ENCODE peak calls at places on chromosome 21, in four cellular contexts. E is astrocyte; Z is CD8-positive, alpha-beta T cell; T is GM23338. K is an unnamed sample.

GRCh38 chr21:18716578-18717138 is 313.1 kb upstream of the TMPRSS15 start:
- DNase-seq in E (no peak), Z (no peak), T (no peak), K (peak)

GRCh38 chr21:16794944-16795343 is 717.9 kb upstream of the CXADR start:
- DNase-seq in E (peak), Z (no peak), T (no peak), K (no peak)

GRCh38 chr21:36511484-36512227 is 31.7 kb upstream of the CLDN14 start:
- DNase-seq in E (no peak), Z (no peak), T (no peak), K (no peak)

GRCh38 chr21:25369524-25370300 is 237.6 kb downstream of the MRPL39 start:
- DNase-seq in E (peak), Z (no peak), T (no peak), K (peak)

GRCh38 chr21:32472890-32473765 is 60.6 kb downstream of the EVA1C start:
- DNase-seq in E (no peak), Z (no peak), T (no peak), K (no peak)

GRCh38 chr21:36059823-36060158 is 535 bp downstream of the SETD4 start:
- DNase-seq in E (no peak), Z (no peak), T (no peak), K (no peak)

GRCh38 chr21:33948096-33948950 is 32.7 kb upstream of the ATP5PO start:
- DNase-seq in E (peak), Z (peak), T (peak), K (peak)

GRCh38 chr21:34076835-34077234 is 3.5 kb downstream of the MRPS6 start:
- DNase-seq in E (no peak), Z (no peak), T (no peak), K (no peak)

GRCh38 chr21:42956824-42957632 is 17.3 kb upstream of the PKNOX1 start:
- DNase-seq in E (no peak), Z (no peak), T (peak), K (no peak)

GRCh38 chr21:33374080-33374873 is 28.9 kb upstream of the IFNGR2 start:
- DNase-seq in E (peak), Z (peak), T (peak), K (peak)

GRCh38 chr21:42799516-42799915 is 79.8 kb downstream of the WDR4 start:
- DNase-seq in E (no peak), Z (no peak), T (no peak), K (no peak)

GRCh38 chr21:36065497-36066036 is 4.3 kb upstream of the CBR1 start:
- DNase-seq in E (peak), Z (no peak), T (no peak), K (peak)

GRCh38 chr21:17802568-17802967 is 16.6 kb downstream of the C21orf91 start:
- DNase-seq in E (peak), Z (no peak), T (no peak), K (peak)

GRCh38 chr21:36310016-36310415 is 10.0 kb upstream of the MORC3 start:
- DNase-seq in E (no peak), Z (no peak), T (no peak), K (no peak)

GRCh38 chr21:34018185-34018584 is 55.2 kb upstream of the MRPS6 start:
- DNase-seq in E (no peak), Z (no peak), T (no peak), K (no peak)

GRCh38 chr21:16084776-16085364 is 355.1 kb downstream of the USP25 start:
- DNase-seq in E (peak), Z (no peak), T (no peak), K (no peak)

GRCh38 chr21:35911412-35912191 is 148.7 kb downstream of the SETD4 start:
- DNase-seq in E (no peak), Z (no peak), T (no peak), K (no peak)

GRCh38 chr21:31548688-31549087 is 110.8 kb upstream of the SOD1 start:
- DNase-seq in E (no peak), Z (no peak), T (no peak), K (no peak)

GRCh38 chr21:34822957-34823356 is 154.2 kb downstream of the CLIC6 start:
- DNase-seq in E (peak), Z (no peak), T (no peak), K (no peak)

GRCh38 chr21:25313891-25314646 is 293.2 kb downstream of the MRPL39 start:
- DNase-seq in E (peak), Z (no peak), T (no peak), K (peak)

GRCh38 chr21:33761104-33762036 is 119.1 kb downstream of the ITSN1 start:
- DNase-seq in E (peak), Z (no peak), T (no peak), K (peak)

GRCh38 chr21:36010801-36011200 is 49.5 kb downstream of the SETD4 start:
- DNase-seq in E (no peak), Z (no peak), T (no peak), K (no peak)

GRCh38 chr21:38487906-38488639 is 10.2 kb downstream of the ERG start:
- DNase-seq in E (no peak), Z (no peak), T (no peak), K (no peak)

GRCh38 chr21:36615274-36615964 is 83.5 kb upstream of the SIM2 start:
- DNase-seq in E (no peak), Z (no peak), T (peak), K (peak)

DNA sequence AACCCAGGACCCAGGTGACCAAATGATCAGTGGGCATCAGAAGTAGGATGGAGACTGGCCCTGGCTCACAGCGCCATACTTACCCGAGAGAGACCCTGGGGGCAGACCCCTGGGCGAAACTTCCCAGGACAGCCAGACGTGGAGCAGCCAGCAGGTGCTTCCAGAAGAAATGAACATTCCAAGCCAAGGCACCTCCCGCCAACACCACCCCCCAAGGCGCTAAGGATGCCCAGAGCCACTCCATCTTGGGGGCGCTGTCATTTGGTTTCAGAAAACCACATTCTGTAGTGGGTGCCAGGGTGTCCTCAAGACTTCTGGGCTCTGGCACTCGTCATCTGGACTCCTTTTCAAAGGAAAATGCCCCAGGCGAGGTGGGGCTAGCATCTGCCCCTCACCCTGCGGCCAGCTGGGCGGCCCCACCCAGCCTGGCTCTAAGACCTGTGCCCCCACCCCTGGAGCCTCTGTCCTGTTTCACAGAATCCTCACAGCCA is 98.8 kb downstream of the RIPK4 start:
- DNase-seq in E (no peak), Z (no peak), T (no peak), K (no peak)
- H3K27ac ChIP-seq in E (no peak), Z (no peak), T (no peak), K (no peak)

GRCh38 chr21:14584357-14585095 is 38.4 kb upstream of the SAMSN1 start:
- DNase-seq in E (no peak), Z (no peak), T (no peak), K (no peak)
- TF ChIP-seq CTCF in E (no peak), Z (no peak), T (no peak), K (no peak)

DNA sequence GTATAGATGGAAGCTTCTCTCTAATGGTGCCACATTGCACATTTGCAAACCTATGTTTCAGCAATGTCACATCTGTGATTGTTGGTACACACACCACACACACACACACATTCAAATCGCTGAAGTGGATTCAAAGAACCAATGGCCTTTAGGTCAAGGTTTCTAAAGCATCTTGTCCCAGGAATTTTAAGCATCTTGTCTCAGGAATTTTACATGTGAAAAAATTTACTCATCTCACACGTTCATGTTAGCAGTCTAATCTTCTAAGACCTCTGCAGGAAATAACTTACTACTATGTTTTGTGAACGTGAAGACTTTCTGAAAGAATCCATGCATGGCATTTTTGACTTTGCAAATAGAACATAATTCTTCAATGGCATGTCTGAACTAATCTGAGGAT is 125.2 kb downstream of the CYYR1 start:
- DNase-seq in E (no peak), Z (no peak), T (peak), K (no peak)
- H3K27ac ChIP-seq in E (no peak), Z (no peak), T (no peak), K (no peak)

DNA sequence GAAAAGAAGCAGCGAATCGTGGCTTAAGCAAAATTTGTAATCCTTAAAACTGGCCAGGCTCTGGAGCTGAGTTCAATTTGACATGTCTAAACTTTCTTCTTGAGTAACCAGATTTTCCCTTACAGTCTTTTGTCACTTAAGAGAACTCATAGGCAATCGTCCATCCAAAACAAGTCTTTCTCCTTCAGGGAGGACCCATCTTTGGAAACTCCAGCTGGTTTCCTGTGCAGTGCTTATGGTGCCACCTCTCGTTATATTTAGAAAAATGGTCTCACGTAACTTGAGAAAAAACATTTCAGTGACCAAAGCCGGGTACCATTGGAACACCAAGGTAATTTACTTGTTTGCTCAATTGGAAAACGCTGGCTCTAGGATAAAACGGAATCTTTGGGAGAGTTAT is 1.9 kb upstream of the PTTG1IP start:
- DNase-seq in E (peak), Z (no peak), T (no peak), K (peak)
- TF ChIP-seq CTCF in E (no peak), Z (no peak), T (no peak), K (peak)

GRCh38 chr21:45538381-45539045 is 3.7 kb downstream of the SLC19A1 start:
- DNase-seq in E (no peak), Z (no peak), T (no peak), K (no peak)
- H3K27ac ChIP-seq in E (no peak), Z (no peak), T (no peak), K (no peak)

GRCh38 chr21:23130308-23130707 is 2132.1 kb downstream of the NCAM2 start:
- DNase-seq in E (no peak), Z (no peak), T (peak), K (no peak)

GRCh38 chr21:23131177-23131576 is 2133.0 kb downstream of the NCAM2 start:
- DNase-seq in E (no peak), Z (no peak), T (peak), K (no peak)

DNA sequence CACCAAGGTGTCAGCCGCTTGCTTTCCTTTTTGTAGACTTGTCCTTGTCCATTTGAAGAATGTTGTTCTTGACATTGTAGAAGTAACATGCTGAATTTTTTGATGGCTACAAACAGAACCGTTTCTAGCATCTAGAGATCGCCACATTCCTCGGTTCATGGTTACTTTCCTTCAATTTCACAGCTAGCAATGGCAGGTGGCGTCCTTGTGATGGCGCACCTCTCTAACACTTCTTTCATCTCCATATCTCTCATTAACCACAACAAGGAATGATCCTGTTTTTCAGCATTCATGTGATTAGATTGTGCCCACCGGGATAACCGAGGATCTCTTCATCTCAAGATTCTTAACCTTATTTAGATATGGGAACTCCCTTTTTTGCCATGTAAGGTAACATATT is 2129.8 kb downstream of the NCAM2 start:
- DNase-seq in E (no peak), Z (no peak), T (peak), K (no peak)
- TF ChIP-seq CTCF in E (no peak), Z (no peak), T (peak), K (no peak)

GRCh38 chr21:40177979-40178378 is 310.7 kb downstream of the PCP4 start:
- DNase-seq in E (no peak), Z (no peak), T (no peak), K (no peak)
- H3K27ac ChIP-seq in E (no peak), Z (no peak), T (no peak), K (no peak)

GRCh38 chr21:39705849-39706248 is 39.1 kb upstream of the IGSF5 start:
- DNase-seq in E (no peak), Z (no peak), T (no peak), K (no peak)
- TF ChIP-seq CTCF in E (peak), Z (no peak), T (no peak), K (no peak)

DNA sequence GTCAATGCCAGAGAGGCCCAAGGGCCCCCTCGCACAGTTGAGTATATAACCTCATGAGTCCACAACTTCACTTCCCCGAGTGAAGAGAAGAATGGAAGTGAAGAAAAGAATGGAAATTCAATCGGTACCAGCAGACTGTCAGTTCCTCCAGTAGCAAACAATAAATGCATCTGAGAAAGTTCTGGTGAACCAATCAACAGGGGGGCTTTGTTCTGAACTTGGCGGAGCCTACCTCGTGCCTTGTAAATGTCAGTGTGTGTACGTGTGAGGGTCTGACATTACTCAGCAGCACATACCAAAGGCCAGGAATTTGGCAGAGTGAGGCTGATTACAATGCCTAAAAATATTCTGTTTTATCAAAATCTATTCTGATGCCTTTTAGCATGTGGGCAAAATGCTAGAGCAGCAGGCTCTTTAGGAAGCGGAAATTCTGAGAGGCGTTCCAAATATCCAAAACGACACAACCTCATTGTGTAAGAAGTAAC is 238.5 kb downstream of the LTN1 start:
- DNase-seq in E (peak), Z (no peak), T (no peak), K (peak)
- H3K27ac ChIP-seq in E (peak), Z (no peak), T (no peak), K (no peak)